ENCODE peak calls at places on chromosomes 4 and X, in six cellular contexts. O is endothelial cell, R is substantia nigra, V is Caki2, G is fibroblast of mammary gland, E is T-helper 1 cell. X is an unnamed sample.

GRCh38 chr4:100895572-100896197 is 377.9 kb upstream of the EMCN start:
- DNase-seq in R (no peak), O (no peak), E (no peak), G (peak), V (no peak), X (no peak)

GRCh38 chr4:87857789-87858188 is 25.0 kb downstream of the MEPE start:
- DNase-seq in O (no peak), R (no peak), V (no peak), G (no peak), E (no peak), X (no peak)

GRCh38 chr4:183596056-183596757 is 62.8 kb downstream of the RWDD4 start:
- DNase-seq in G (no peak), R (no peak), E (no peak), V (no peak), O (no peak), X (no peak)

GRCh38 chr4:71995297-71995696 is 36.5 kb upstream of the NPFFR2 start:
- DNase-seq in E (no peak), V (no peak), G (no peak), R (no peak), O (no peak), X (no peak)

GRCh38 chr4:85500110-85500867 is 25.3 kb downstream of the ARHGAP24 start:
- DNase-seq in V (no peak), G (peak), R (no peak), E (no peak), O (no peak), X (no peak)

GRCh38 chr4:153209410-153209809 is 5.2 kb downstream of the TRIM2 start:
- DNase-seq in V (no peak), G (no peak), R (no peak), E (no peak), O (no peak), X (no peak)

GRCh38 chr4:7157666-7158065 is 34.7 kb upstream of the SORCS2 start:
- DNase-seq in R (no peak), E (no peak), O (no peak), V (no peak), G (no peak), X (no peak)

GRCh38 chrX:39816871-39817731 is 280.7 kb downstream of the BCOR start:
- DNase-seq in O (no peak), G (peak), E (no peak), R (no peak), V (no peak), X (no peak)

GRCh38 chr4:147194107-147194506 is 248.4 kb upstream of the TTC29 start:
- DNase-seq in G (no peak), R (no peak), E (no peak), V (peak), O (no peak), X (no peak)

GRCh38 chrX:51420610-51421009 is 75.8 kb downstream of the NUDT11 start:
- DNase-seq in V (peak), E (no peak), G (peak), O (peak), R (no peak), X (peak)

GRCh38 chr4:3192188-3192587 is 56.8 kb upstream of the MSANTD1 start:
- DNase-seq in O (no peak), V (no peak), E (no peak), G (no peak), R (no peak), X (no peak)

GRCh38 chr4:113952452-113953029 is 26.9 kb downstream of the ARSJ start:
- DNase-seq in V (no peak), O (peak), G (peak), R (no peak), E (no peak), X (no peak)

GRCh38 chrX:19630776-19631707 is 115.7 kb upstream of the MAP3K15 start:
- DNase-seq in G (no peak), V (no peak), E (no peak), O (no peak), R (no peak), X (no peak)

GRCh38 chr4:99430106-99430505 is 5.0 kb downstream of the ADH7 start:
- DNase-seq in R (no peak), O (no peak), V (no peak), E (no peak), G (no peak), X (no peak)

GRCh38 chr4:82223715-82224114 is 150.1 kb downstream of the HNRNPD start:
- DNase-seq in E (no peak), V (no peak), O (no peak), G (no peak), R (no peak), X (no peak)

GRCh38 chr4:8353158-8353495 is 83.6 kb downstream of the HTRA3 start:
- DNase-seq in G (no peak), E (no peak), O (no peak), R (no peak), V (no peak), X (no peak)

GRCh38 chr4:69843932-69844331 is 16.0 kb downstream of the SULT1E1 start:
- DNase-seq in R (no peak), V (no peak), G (no peak), E (no peak), O (no peak), X (no peak)

GRCh38 chr4:15420642-15421041 is 7.2 kb upstream of the C1QTNF7 start:
- DNase-seq in G (peak), V (no peak), E (no peak), R (no peak), O (no peak), X (peak)

GRCh38 chr4:185033950-185034349 is 15.7 kb downstream of the HELT start:
- DNase-seq in V (no peak), O (no peak), R (no peak), E (no peak), G (peak), X (no peak)

X was measured in kidney epithelial cell.